ENCODE peak calls at places on chromosomes 12 and 14, in eight cellular contexts. One of them, this sample, is unnamed.

GRCh38 chr12:84166812-84167211 is 745.8 kb downstream of the SLC6A15 start:
- DNase-seq in DMS153: no peak
- DNase-seq in T-helper 9 cell: no peak
- DNase-seq in stimulated activated CD4-positive, alpha-beta T cell treated with anti-CD3 and anti-CD28 coated beads, Interleukin-2, amount 100 ng/mL, for 48 hours: no peak
- DNase-seq in ecto neural progenitor cell: no peak
- DNase-seq in activated B cell treated with CpG ODN at 0.5 μM for 24 hours: no peak
- DNase-seq in activated gamma-delta T cell treated with Interleukin-2 at 50 U/mL for 16 hours: no peak
- DNase-seq in T-cell: no peak
- DNase-seq in this sample: no peak

GRCh38 chr14:79375336-79375735 is 836.0 kb downstream of the DIO2 start:
- DNase-seq in DMS153: no peak
- DNase-seq in T-helper 9 cell: no peak
- DNase-seq in stimulated activated CD4-positive, alpha-beta T cell treated with anti-CD3 and anti-CD28 coated beads, Interleukin-2, amount 100 ng/mL, for 48 hours: no peak
- DNase-seq in ecto neural progenitor cell: no peak
- DNase-seq in activated B cell treated with CpG ODN at 0.5 μM for 24 hours: no peak
- DNase-seq in activated gamma-delta T cell treated with Interleukin-2 at 50 U/mL for 16 hours: no peak
- DNase-seq in T-cell: no peak
- DNase-seq in this sample: no peak

GRCh38 chr12:43111608-43112007 is 440.4 kb downstream of the ADAMTS20 start:
- DNase-seq in DMS153: no peak
- DNase-seq in T-helper 9 cell: no peak
- DNase-seq in stimulated activated CD4-positive, alpha-beta T cell treated with anti-CD3 and anti-CD28 coated beads, Interleukin-2, amount 100 ng/mL, for 48 hours: no peak
- DNase-seq in ecto neural progenitor cell: no peak
- DNase-seq in activated B cell treated with CpG ODN at 0.5 μM for 24 hours: no peak
- DNase-seq in activated gamma-delta T cell treated with Interleukin-2 at 50 U/mL for 16 hours: no peak
- DNase-seq in T-cell: no peak
- DNase-seq in this sample: no peak

GRCh38 chr12:43210437-43211197 is 341.4 kb downstream of the ADAMTS20 start:
- DNase-seq in DMS153: no peak
- DNase-seq in T-helper 9 cell: no peak
- DNase-seq in stimulated activated CD4-positive, alpha-beta T cell treated with anti-CD3 and anti-CD28 coated beads, Interleukin-2, amount 100 ng/mL, for 48 hours: no peak
- DNase-seq in ecto neural progenitor cell: no peak
- DNase-seq in activated B cell treated with CpG ODN at 0.5 μM for 24 hours: no peak
- DNase-seq in activated gamma-delta T cell treated with Interleukin-2 at 50 U/mL for 16 hours: no peak
- DNase-seq in T-cell: no peak
- DNase-seq in this sample: no peak

GRCh38 chr12:89126712-89127111 is 225.6 kb downstream of the DUSP6 start:
- DNase-seq in DMS153: no peak
- DNase-seq in T-helper 9 cell: no peak
- DNase-seq in stimulated activated CD4-positive, alpha-beta T cell treated with anti-CD3 and anti-CD28 coated beads, Interleukin-2, amount 100 ng/mL, for 48 hours: no peak
- DNase-seq in ecto neural progenitor cell: no peak
- DNase-seq in activated B cell treated with CpG ODN at 0.5 μM for 24 hours: no peak
- DNase-seq in activated gamma-delta T cell treated with Interleukin-2 at 50 U/mL for 16 hours: no peak
- DNase-seq in T-cell: no peak
- DNase-seq in this sample: no peak

GRCh38 chr12:101759396-101760047 is 20.3 kb upstream of the SYCP3 start:
- DNase-seq in DMS153: no peak
- DNase-seq in T-helper 9 cell: no peak
- DNase-seq in stimulated activated CD4-positive, alpha-beta T cell treated with anti-CD3 and anti-CD28 coated beads, Interleukin-2, amount 100 ng/mL, for 48 hours: no peak
- DNase-seq in ecto neural progenitor cell: no peak
- DNase-seq in activated B cell treated with CpG ODN at 0.5 μM for 24 hours: no peak
- DNase-seq in activated gamma-delta T cell treated with Interleukin-2 at 50 U/mL for 16 hours: no peak
- DNase-seq in T-cell: no peak
- DNase-seq in this sample: peak; percentile 8

GRCh38 chr14:50943943-50944646 is at the start of gene PYGL:
- DNase-seq in DMS153: no peak
- DNase-seq in T-helper 9 cell: no peak
- DNase-seq in stimulated activated CD4-positive, alpha-beta T cell treated with anti-CD3 and anti-CD28 coated beads, Interleukin-2, amount 100 ng/mL, for 48 hours: peak; percentile 21
- DNase-seq in ecto neural progenitor cell: peak; percentile 84
- DNase-seq in activated B cell treated with CpG ODN at 0.5 μM for 24 hours: peak; percentile 39
- DNase-seq in activated gamma-delta T cell treated with Interleukin-2 at 50 U/mL for 16 hours: peak; percentile 5
- DNase-seq in T-cell: peak; percentile 3
- DNase-seq in this sample: no peak

GRCh38 chr12:53295070-53295890 is at the start of gene PFDN5:
- DNase-seq in DMS153: peak; percentile 69
- DNase-seq in T-helper 9 cell: peak; percentile 73
- DNase-seq in stimulated activated CD4-positive, alpha-beta T cell treated with anti-CD3 and anti-CD28 coated beads, Interleukin-2, amount 100 ng/mL, for 48 hours: peak; percentile 79
- DNase-seq in ecto neural progenitor cell: peak; percentile 94
- DNase-seq in activated B cell treated with CpG ODN at 0.5 μM for 24 hours: peak; percentile 75
- DNase-seq in activated gamma-delta T cell treated with Interleukin-2 at 50 U/mL for 16 hours: peak; percentile 85
- DNase-seq in T-cell: peak; percentile 85
- DNase-seq in this sample: peak; percentile 89

GRCh38 chr12:114902665-114903393 is 218.9 kb upstream of the TBX3 start:
- DNase-seq in DMS153: peak; percentile 78
- DNase-seq in T-helper 9 cell: no peak
- DNase-seq in stimulated activated CD4-positive, alpha-beta T cell treated with anti-CD3 and anti-CD28 coated beads, Interleukin-2, amount 100 ng/mL, for 48 hours: no peak
- DNase-seq in ecto neural progenitor cell: no peak
- DNase-seq in activated B cell treated with CpG ODN at 0.5 μM for 24 hours: no peak
- DNase-seq in activated gamma-delta T cell treated with Interleukin-2 at 50 U/mL for 16 hours: no peak
- DNase-seq in T-cell: no peak
- DNase-seq in this sample: no peak

GRCh38 chr14:96901227-96901626 is 104.0 kb downstream of the VRK1 start:
- DNase-seq in DMS153: no peak
- DNase-seq in T-helper 9 cell: no peak
- DNase-seq in stimulated activated CD4-positive, alpha-beta T cell treated with anti-CD3 and anti-CD28 coated beads, Interleukin-2, amount 100 ng/mL, for 48 hours: no peak
- DNase-seq in ecto neural progenitor cell: no peak
- DNase-seq in activated B cell treated with CpG ODN at 0.5 μM for 24 hours: no peak
- DNase-seq in activated gamma-delta T cell treated with Interleukin-2 at 50 U/mL for 16 hours: no peak
- DNase-seq in T-cell: no peak
- DNase-seq in this sample: no peak

GRCh38 chr14:23883684-23884540 is 69.7 kb upstream of the DHRS4 start:
- DNase-seq in DMS153: no peak
- DNase-seq in T-helper 9 cell: no peak
- DNase-seq in stimulated activated CD4-positive, alpha-beta T cell treated with anti-CD3 and anti-CD28 coated beads, Interleukin-2, amount 100 ng/mL, for 48 hours: no peak
- DNase-seq in ecto neural progenitor cell: no peak
- DNase-seq in activated B cell treated with CpG ODN at 0.5 μM for 24 hours: no peak
- DNase-seq in activated gamma-delta T cell treated with Interleukin-2 at 50 U/mL for 16 hours: no peak
- DNase-seq in T-cell: no peak
- DNase-seq in this sample: no peak

GRCh38 chr12:4243098-4243795 is 30.3 kb upstream of the CCND2 start:
- DNase-seq in DMS153: no peak
- DNase-seq in T-helper 9 cell: no peak
- DNase-seq in stimulated activated CD4-positive, alpha-beta T cell treated with anti-CD3 and anti-CD28 coated beads, Interleukin-2, amount 100 ng/mL, for 48 hours: no peak
- DNase-seq in ecto neural progenitor cell: peak; percentile 36
- DNase-seq in activated B cell treated with CpG ODN at 0.5 μM for 24 hours: no peak
- DNase-seq in activated gamma-delta T cell treated with Interleukin-2 at 50 U/mL for 16 hours: no peak
- DNase-seq in T-cell: no peak
- DNase-seq in this sample: no peak

GRCh38 chr14:37595809-37596595 is 573 bp downstream of the TTC6 start:
- DNase-seq in DMS153: peak; percentile 98
- DNase-seq in T-helper 9 cell: peak; percentile 16
- DNase-seq in stimulated activated CD4-positive, alpha-beta T cell treated with anti-CD3 and anti-CD28 coated beads, Interleukin-2, amount 100 ng/mL, for 48 hours: peak; percentile 60
- DNase-seq in ecto neural progenitor cell: peak; percentile 69
- DNase-seq in activated B cell treated with CpG ODN at 0.5 μM for 24 hours: no peak
- DNase-seq in activated gamma-delta T cell treated with Interleukin-2 at 50 U/mL for 16 hours: no peak
- DNase-seq in T-cell: no peak
- DNase-seq in this sample: peak; percentile 43

GRCh38 chr14:77113644-77114043 is 15.6 kb downstream of the CIPC start:
- DNase-seq in DMS153: no peak
- DNase-seq in T-helper 9 cell: no peak
- DNase-seq in stimulated activated CD4-positive, alpha-beta T cell treated with anti-CD3 and anti-CD28 coated beads, Interleukin-2, amount 100 ng/mL, for 48 hours: no peak
- DNase-seq in ecto neural progenitor cell: no peak
- DNase-seq in activated B cell treated with CpG ODN at 0.5 μM for 24 hours: no peak
- DNase-seq in activated gamma-delta T cell treated with Interleukin-2 at 50 U/mL for 16 hours: no peak
- DNase-seq in T-cell: no peak
- DNase-seq in this sample: no peak